ENCODE peak calls at places on chromosomes 16 and 17, in eight cellular contexts. W is right atrium auricular region; S is T follicular helper cell; X is NK-92 treated with Interleukin-12 subunit alpha and Interleukin-12 subunit beta, amount 100 ng/mL, for 24 hours; U is stomach; F is stimulated activated CD4-positive, alpha-beta T cell treated with anti-CD3 and anti-CD28 coated beads, Interleukin-1b, Interleukin-23, amount 100 ng/mL, for 24 hours; Y is caudate nucleus; V is astrocyte of the cerebellum. R is an unnamed sample.

GRCh38 chr17:66992911-66993310 is 28.4 kb downstream of the CACNG4 start:
- DNase-seq in Y (no peak), S (no peak), X (no peak), F (no peak), V (no peak), U (no peak), W (no peak), R (no peak)

GRCh38 chr17:40251576-40251975 is 32.5 kb downstream of the WIPF2 start:
- DNase-seq in W (no peak), F (no peak), V (peak; percentile 59), Y (no peak), U (no peak), S (no peak), X (no peak), R (peak; percentile 96)

GRCh38 chr16:19524356-19524865 is 669 bp downstream of the CCP110 start:
- DNase-seq in X (no peak), V (no peak), U (no peak), S (no peak), Y (peak; percentile 47), F (no peak), W (no peak), R (peak; percentile 4)

GRCh38 chr16:3642397-3643094 is 11.9 kb upstream of the DNASE1 start:
- DNase-seq in X (no peak), S (no peak), U (peak; percentile 45), Y (no peak), W (no peak), V (peak; percentile 13), F (no peak), R (peak; percentile 36)

GRCh38 chr17:68399638-68400403 is 57.5 kb downstream of the WIPI1 start:
- DNase-seq in V (no peak), U (no peak), Y (no peak), W (no peak), S (no peak), F (peak; percentile 11), X (no peak), R (no peak)

GRCh38 chr16:73308776-73309175 is 260.8 kb upstream of the ZFHX3 start:
- DNase-seq in W (no peak), X (no peak), V (no peak), F (no peak), Y (no peak), S (no peak), U (no peak), R (no peak)

GRCh38 chr17:2990396-2990795 is 73.0 kb downstream of the OR1D5 start:
- DNase-seq in W (peak; percentile 55), X (no peak), V (no peak), U (peak; percentile 22), F (no peak), S (no peak), Y (no peak), R (no peak)

GRCh38 chr16:75222271-75222783 is 3.5 kb downstream of the CTRB1 start:
- DNase-seq in V (no peak), X (no peak), Y (no peak), S (no peak), U (no peak), W (no peak), F (no peak), R (no peak)

GRCh38 chr17:74646231-74646630 is 22.7 kb upstream of the CD300E start:
- DNase-seq in F (no peak), V (no peak), W (no peak), Y (no peak), X (no peak), U (no peak), S (no peak), R (peak; percentile 50)

GRCh38 chr17:16928406-16929280 is 43.3 kb downstream of the TNFRSF13B start:
- DNase-seq in F (no peak), Y (no peak), V (no peak), S (no peak), X (no peak), U (no peak), W (no peak), R (no peak)

GRCh38 chr16:85551319-85551978 is 61.7 kb upstream of the GSE1 start:
- DNase-seq in W (no peak), S (no peak), X (no peak), F (no peak), Y (no peak), U (no peak), V (no peak), R (no peak)

GRCh38 chr16:23537390-23537789 is 19.8 kb downstream of the EARS2 start:
- DNase-seq in F (no peak), V (no peak), W (no peak), Y (no peak), U (no peak), X (no peak), S (no peak), R (no peak)

GRCh38 chr17:82884923-82885322 is 45.1 kb upstream of the ZNF750 start:
- DNase-seq in Y (no peak), V (no peak), W (no peak), X (peak; percentile 40), S (no peak), F (no peak), U (no peak), R (no peak)

GRCh38 chr17:8121531-8122390 is 2.1 kb downstream of the HES7 start:
- DNase-seq in X (peak; percentile 62), F (peak; percentile 22), V (no peak), U (no peak), Y (peak; percentile 51), W (no peak), S (no peak), R (peak; percentile 76)

GRCh38 chr16:70391881-70392481 is 45.3 kb downstream of the DDX19A start:
- DNase-seq in X (no peak), Y (no peak), V (no peak), F (no peak), U (no peak), W (peak; percentile 62), S (no peak), R (peak; percentile 76)

GRCh38 chr16:55257971-55258613 is 65.9 kb upstream of the IRX6 start:
- DNase-seq in F (peak; percentile 21), W (peak; percentile 65), S (peak; percentile 2), U (peak; percentile 60), V (peak; percentile 20), X (peak; percentile 6), Y (no peak), R (peak; percentile 33)

GRCh38 chr17:77854759-77855745 is 103.5 kb upstream of the TNRC6C start:
- DNase-seq in S (no peak), Y (no peak), V (no peak), U (no peak), W (no peak), F (no peak), X (no peak), R (no peak)

GRCh38 chr16:9256196-9256595 is 164.8 kb downstream of the HAPSTR1 start:
- DNase-seq in V (no peak), U (peak; percentile 31), F (peak; percentile 14), X (peak; percentile 6), S (no peak), Y (no peak), W (no peak), R (peak; percentile 25)

GRCh38 chr16:19582050-19582784 is 26.7 kb downstream of the VPS35L start:
- DNase-seq in W (no peak), S (no peak), V (no peak), Y (no peak), F (no peak), X (no peak), U (no peak), R (no peak)

GRCh38 chr17:50977487-50978159 is 111.5 kb upstream of the TOB1 start:
- DNase-seq in Y (no peak), F (no peak), V (no peak), X (no peak), S (no peak), U (no peak), W (no peak), R (no peak)

GRCh38 chr16:70769131-70769530 is 31.8 kb downstream of the VAC14 start:
- DNase-seq in X (no peak), V (no peak), Y (no peak), S (no peak), W (no peak), U (no peak), F (no peak), R (no peak)

GRCh38 chr16:23013484-23013883 is 135.8 kb downstream of the USP31 start:
- DNase-seq in S (no peak), Y (no peak), X (no peak), W (no peak), V (no peak), U (no peak), F (no peak), R (peak; percentile 6)

GRCh38 chr16:46648656-46649055 is 27.5 kb upstream of the SHCBP1 start:
- DNase-seq in W (no peak), U (no peak), F (no peak), V (no peak), S (no peak), Y (no peak), X (no peak), R (no peak)

GRCh38 chr17:36674278-36674650 is 72.9 kb downstream of the MRM1 start:
- DNase-seq in F (peak; percentile 2), V (no peak), W (no peak), S (peak; percentile 25), Y (no peak), X (peak; percentile 27), U (no peak), R (peak; percentile 18)

GRCh38 chr16:2428051-2428786 is 1.0 kb upstream of the CCNF start:
- DNase-seq in Y (peak; percentile 17), W (no peak), V (no peak), U (peak; percentile 40), S (no peak), F (no peak), X (no peak), R (peak; percentile 27)

GRCh38 chr17:17836818-17837379 is at the start of gene SREBF1:
- DNase-seq in F (no peak), Y (no peak), V (no peak), S (peak; percentile 53), W (no peak), U (peak; percentile 61), X (peak; percentile 18), R (peak; percentile 48)

GRCh38 chr17:46764335-46764708 is 54.2 kb downstream of the WNT3 start:
- DNase-seq in W (no peak), F (no peak), Y (no peak), X (no peak), U (peak; percentile 15), S (no peak), V (no peak), R (no peak)

GRCh38 chr17:50911450-50911849 is 45.3 kb upstream of the TOB1 start:
- DNase-seq in V (no peak), Y (no peak), X (no peak), U (no peak), S (no peak), F (no peak), W (no peak), R (no peak)

GRCh38 chr17:44916781-44917241 is 1.5 kb upstream of the GFAP start:
- DNase-seq in W (no peak), V (no peak), S (no peak), U (no peak), Y (no peak), F (no peak), X (no peak), R (peak; percentile 83)

GRCh38 chr16:11251525-11252481 is 4.2 kb downstream of the SOCS1 start:
- DNase-seq in S (peak; percentile 65), Y (no peak), X (no peak), W (no peak), F (peak; percentile 77), U (peak; percentile 42), V (peak; percentile 18), R (peak; percentile 82)

GRCh38 chr17:43389022-43389947 is 9.5 kb upstream of the ARL4D start:
- DNase-seq in X (peak; percentile 54), F (peak; percentile 64), S (peak; percentile 80), W (peak; percentile 88), V (peak; percentile 49), U (peak; percentile 77), Y (peak; percentile 45), R (peak; percentile 81)

GRCh38 chr17:65334391-65334790 is 197.2 kb downstream of the RGS9 start:
- DNase-seq in X (no peak), F (no peak), Y (no peak), W (no peak), U (no peak), V (no peak), S (no peak), R (peak; percentile 19)

GRCh38 chr17:50043290-50044148 is 12.4 kb upstream of the ITGA3 start:
- DNase-seq in S (no peak), Y (no peak), W (peak; percentile 74), V (no peak), U (peak; percentile 69), F (no peak), X (no peak), R (peak; percentile 90)

GRCh38 chr17:75406222-75406615 is 741 bp upstream of the GRB2 start:
- DNase-seq in U (no peak), F (no peak), V (no peak), S (no peak), X (no peak), W (no peak), Y (no peak), R (peak; percentile 31)